ENCODE peak calls at places on chromosomes 13 and 19, in eight cellular contexts. D, X, H, J, M, F, T and C are unnamed samples.

GRCh38 chr19:38267780-38268430 is 3.5 kb downstream of the SPINT2 start:
- DNase-seq in X (no peak), H (no peak), J (no peak), D (no peak), F (no peak), T (no peak), M (peak), C (no peak)

GRCh38 chr13:109410868-109411267 is 375.5 kb downstream of the IRS2 start:
- DNase-seq in D (no peak), X (no peak), M (no peak), J (no peak), T (no peak), H (no peak), F (no peak), C (no peak)

GRCh38 chr13:42378383-42378780 is 106.4 kb downstream of the AKAP11 start:
- DNase-seq in M (no peak), D (no peak), F (no peak), J (no peak), T (no peak), H (no peak), X (no peak), C (no peak)

GRCh38 chr13:99380402-99380801 is 73.2 kb upstream of the GPR183 start:
- DNase-seq in F (no peak), H (no peak), X (no peak), M (no peak), T (no peak), J (no peak), D (no peak), C (no peak)

GRCh38 chr13:99214232-99214631 is 13.6 kb downstream of the UBAC2 start:
- DNase-seq in J (no peak), T (no peak), D (no peak), M (no peak), F (no peak), X (no peak), H (no peak), C (no peak)

GRCh38 chr19:4134351-4134750 is 10.4 kb upstream of the MAP2K2 start:
- DNase-seq in H (no peak), F (no peak), X (no peak), J (no peak), T (no peak), M (no peak), D (no peak), C (no peak)

GRCh38 chr13:27619711-27620376 is 485 bp downstream of the LNX2 start:
- DNase-seq in J (no peak), H (peak), F (peak), D (no peak), M (peak), T (no peak), X (peak), C (peak)

GRCh38 chr13:21673592-21674270 is 2.9 kb downstream of the FGF9 start:
- DNase-seq in J (no peak), H (peak), F (peak), D (no peak), X (peak), T (no peak), M (peak), C (peak)

GRCh38 chr19:13974073-13974472 is 21.8 kb downstream of the DCAF15 start:
- DNase-seq in D (no peak), T (no peak), F (no peak), H (no peak), J (no peak), M (no peak), X (no peak), C (no peak)

GRCh38 chr13:113421673-113422270 is 31.5 kb downstream of the ADPRHL1 start:
- DNase-seq in H (no peak), X (no peak), J (no peak), D (no peak), M (no peak), F (no peak), T (no peak), C (no peak)

GRCh38 chr13:35345992-35346391 is 130.5 kb downstream of the MAB21L1 start:
- DNase-seq in D (no peak), M (no peak), T (no peak), H (no peak), F (no peak), X (no peak), J (no peak), C (no peak)

GRCh38 chr13:33285420-33286124 is at the start of gene STARD13:
- DNase-seq in T (peak), J (peak), F (peak), X (peak), M (peak), H (peak), D (peak), C (peak)

GRCh38 chr19:50739841-50740426 is 16.8 kb downstream of the CLEC11A start:
- DNase-seq in J (no peak), F (no peak), D (no peak), T (no peak), H (no peak), M (no peak), X (no peak), C (no peak)

GRCh38 chr19:576768-577438 is 4.5 kb downstream of the BSG start:
- DNase-seq in H (no peak), T (no peak), D (no peak), F (no peak), X (no peak), J (no peak), M (no peak), C (no peak)

GRCh38 chr13:95858286-95859075 is 181.5 kb downstream of the DNAJC3 start:
- DNase-seq in H (no peak), M (no peak), T (no peak), X (no peak), D (no peak), J (peak), F (peak), C (no peak)

GRCh38 chr19:14890616-14891379 is 4.9 kb upstream of the OR7A17 start:
- DNase-seq in M (no peak), H (no peak), J (no peak), T (no peak), F (no peak), X (no peak), D (no peak), C (no peak)

GRCh38 chr19:42850981-42851717 is 28.4 kb downstream of the PSG1 start:
- DNase-seq in M (no peak), F (peak), X (peak), D (no peak), T (peak), H (peak), J (peak), C (peak)

GRCh38 chr19:17109962-17110598 is 34.5 kb downstream of the MYO9B start:
- DNase-seq in J (no peak), F (no peak), H (no peak), D (peak), M (peak), X (peak), T (no peak), C (peak)

GRCh38 chr13:38758278-38758677 is 71.4 kb downstream of the FREM2 start:
- DNase-seq in J (no peak), M (no peak), D (no peak), T (no peak), X (no peak), F (no peak), H (no peak), C (no peak)

GRCh38 chr19:2611483-2612464 is 90.7 kb downstream of the GNG7 start:
- DNase-seq in M (no peak), F (no peak), X (no peak), T (no peak), J (no peak), D (no peak), H (no peak), C (peak)

GRCh38 chr19:3057275-3057714 is 5.0 kb downstream of the TLE5 start:
- DNase-seq in D (peak), T (peak), M (peak), J (no peak), F (no peak), X (peak), H (no peak), C (peak)

GRCh38 chr13:84870190-84870589 is 929.0 kb downstream of the SLITRK6 start:
- DNase-seq in H (no peak), J (no peak), D (no peak), T (no peak), M (no peak), F (peak), X (no peak), C (no peak)